ENCODE peak calls at places on chromosomes 6 and 20, in six cellular contexts. S, I, K, U, C and A are unnamed samples.

GRCh38 chr20:25039697-25040437 is 18.1 kb downstream of the ACSS1 start:
- DNase-seq in U (peak), S (peak), K (no peak), I (peak), C (no peak), A (no peak)

GRCh38 chr20:21741266-21741665 is 35.8 kb downstream of the PAX1 start:
- DNase-seq in K (no peak), S (no peak), C (no peak), U (no peak), I (no peak), A (no peak)

GRCh38 chr6:110609101-110609500 is 132.7 kb upstream of the SLC22A16 start:
- DNase-seq in C (no peak), K (no peak), S (no peak), U (no peak), I (no peak), A (no peak)

GRCh38 chr6:168920289-168920688 is 333.4 kb downstream of the THBS2 start:
- DNase-seq in S (no peak), C (no peak), K (no peak), I (no peak), U (no peak), A (no peak)

GRCh38 chr20:45098096-45098773 is 2.7 kb downstream of the KCNS1 start:
- DNase-seq in S (no peak), U (peak), I (no peak), K (no peak), C (peak), A (no peak)

GRCh38 chr6:44002071-44002590 is 125.1 kb downstream of the MRPL14 start:
- DNase-seq in S (no peak), C (peak), K (no peak), I (no peak), U (peak), A (no peak)

GRCh38 chr20:50163570-50164317 is 10.2 kb upstream of the PEDS1 start:
- DNase-seq in K (no peak), U (peak), C (no peak), I (no peak), S (peak), A (no peak)

GRCh38 chr6:147205690-147206600 is 1.7 kb downstream of the STXBP5 start:
- DNase-seq in K (no peak), I (no peak), U (peak), C (no peak), S (no peak), A (no peak)

GRCh38 chr6:79030511-79030910 is 47.5 kb downstream of the PHIP start:
- DNase-seq in S (no peak), U (no peak), C (no peak), K (no peak), I (no peak), A (no peak)

GRCh38 chr20:39745380-39745779 is 783.2 kb downstream of the DHX35 start:
- DNase-seq in S (no peak), I (no peak), C (no peak), U (no peak), K (no peak), A (no peak)

GRCh38 chr6:150685860-150686259 is 86.2 kb downstream of the PLEKHG1 start:
- DNase-seq in S (no peak), U (peak), C (peak), I (no peak), K (peak), A (no peak)

GRCh38 chr6:506508-506907 is 115.0 kb downstream of the IRF4 start:
- DNase-seq in U (no peak), C (peak), K (no peak), S (no peak), I (no peak), A (no peak)

GRCh38 chr6:146267946-146268345 is 239.1 kb downstream of the GRM1 start:
- DNase-seq in C (no peak), S (no peak), K (no peak), I (no peak), U (no peak), A (no peak)

GRCh38 chr6:164098857-164099534 is 684.5 kb downstream of the QKI start:
- DNase-seq in S (no peak), I (no peak), U (peak), K (no peak), C (no peak), A (no peak)

GRCh38 chr6:170083236-170084051 is 207.4 kb downstream of the DLL1 start:
- DNase-seq in C (no peak), U (no peak), K (no peak), S (no peak), I (no peak), A (no peak)

GRCh38 chr20:50868509-50869495 is 62.4 kb downstream of the ADNP start:
- DNase-seq in K (no peak), I (no peak), U (no peak), S (no peak), C (no peak), A (peak)

GRCh38 chr6:170245233-170245992 is 45.5 kb downstream of the DLL1 start:
- DNase-seq in K (no peak), S (no peak), C (no peak), I (no peak), U (no peak), A (no peak)

GRCh38 chr20:32108814-32109391 is 611 bp upstream of the TM9SF4 start:
- DNase-seq in I (no peak), S (no peak), U (no peak), K (no peak), C (no peak), A (no peak)

GRCh38 chr6:106056738-106057390 is 29.3 kb upstream of the PRDM1 start:
- DNase-seq in K (no peak), S (no peak), C (peak), U (no peak), I (no peak), A (no peak)

GRCh38 chr20:7038029-7038428 is 270.5 kb downstream of the BMP2 start:
- DNase-seq in C (no peak), U (no peak), K (no peak), I (peak), S (no peak), A (peak)

GRCh38 chr20:30812739-30813411 is 444.6 kb upstream of the DEFB115 start:
- DNase-seq in S (no peak), K (no peak), C (no peak), I (no peak), U (no peak), A (no peak)

GRCh38 chr6:160040055-160040454 is 71.2 kb downstream of the IGF2R start:
- DNase-seq in C (no peak), S (no peak), K (no peak), U (no peak), I (no peak), A (no peak)

DNA sequence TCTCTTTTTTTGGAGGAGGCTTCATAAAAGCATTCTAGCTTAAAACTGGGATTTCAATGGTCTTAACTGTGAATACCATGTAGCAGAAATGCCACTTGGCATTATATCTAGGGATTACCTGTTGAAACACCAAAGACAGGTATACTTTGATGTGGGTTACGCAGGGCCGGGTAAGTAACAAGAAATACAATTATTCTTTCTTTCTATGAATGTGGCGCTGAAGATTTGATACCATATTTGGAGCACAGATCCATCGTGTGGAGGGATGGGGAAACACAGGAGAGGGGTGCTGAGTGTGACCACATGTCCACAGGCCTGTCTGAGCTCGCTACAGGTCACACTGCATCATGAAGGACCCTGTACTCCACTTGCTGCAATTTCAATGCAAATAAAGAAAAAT is 257.8 kb downstream of the GMPR start:
- DNase-seq in S (no peak), K (no peak), C (no peak), I (no peak), U (no peak), A (no peak)
- TF ChIP-seq CTCF in S (no peak), K (no peak), C (no peak), I (no peak), U (no peak), A (no peak)

GRCh38 chr6:52546678-52547077 is 30.2 kb downstream of the TRAM2 start:
- DNase-seq in I (no peak), U (no peak), S (no peak), K (no peak), C (no peak), A (no peak)
- H3K4me3 ChIP-seq in I (no peak), U (no peak), S (no peak), K (no peak), C (no peak), A (no peak)

GRCh38 chr20:18916886-18917785 is 103.6 kb downstream of the SCP2D1 start:
- DNase-seq in U (no peak), S (no peak), I (no peak), C (peak), K (no peak), A (no peak)
- TF ChIP-seq CTCF in U (no peak), S (no peak), I (no peak), C (no peak), K (no peak), A (no peak)

DNA sequence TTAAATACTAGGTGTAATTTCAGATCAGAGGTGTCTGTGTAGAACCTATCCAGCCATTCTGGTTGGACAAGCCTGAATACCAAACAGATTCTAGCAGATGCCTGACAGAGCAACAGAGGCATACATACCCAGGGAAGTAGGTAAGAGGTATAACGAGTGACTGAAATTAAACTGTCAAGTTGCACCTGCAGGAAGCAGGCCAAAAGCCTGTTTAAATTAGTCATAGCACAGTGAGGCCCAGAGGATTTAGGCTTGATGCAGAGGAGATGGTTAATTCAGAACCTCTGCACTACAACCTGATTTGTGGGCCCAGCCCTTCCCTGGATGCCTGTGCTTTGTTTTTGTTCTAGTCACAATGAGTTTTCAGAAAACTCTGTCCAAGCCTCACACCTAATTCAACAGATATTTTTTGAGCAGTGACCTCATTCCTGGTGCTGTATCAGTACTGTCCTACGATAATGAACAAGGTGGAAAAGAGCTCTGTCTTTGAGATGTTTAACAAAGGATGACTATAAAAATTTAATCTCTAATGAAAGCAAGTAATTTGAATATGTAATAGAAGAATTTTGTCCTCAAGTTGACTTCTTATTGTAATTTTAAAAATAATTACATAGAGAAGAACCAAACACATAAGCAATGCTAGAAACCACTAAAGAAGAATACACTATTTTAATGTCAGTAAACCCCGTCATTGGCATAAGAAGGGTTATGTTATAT is 31.7 kb downstream of the C6orf58 start:
- DNase-seq in C (no peak), S (no peak), U (no peak), I (no peak), K (no peak), A (no peak)
- H3K4me3 ChIP-seq in C (no peak), S (no peak), U (no peak), I (no peak), K (no peak), A (no peak)

DNA sequence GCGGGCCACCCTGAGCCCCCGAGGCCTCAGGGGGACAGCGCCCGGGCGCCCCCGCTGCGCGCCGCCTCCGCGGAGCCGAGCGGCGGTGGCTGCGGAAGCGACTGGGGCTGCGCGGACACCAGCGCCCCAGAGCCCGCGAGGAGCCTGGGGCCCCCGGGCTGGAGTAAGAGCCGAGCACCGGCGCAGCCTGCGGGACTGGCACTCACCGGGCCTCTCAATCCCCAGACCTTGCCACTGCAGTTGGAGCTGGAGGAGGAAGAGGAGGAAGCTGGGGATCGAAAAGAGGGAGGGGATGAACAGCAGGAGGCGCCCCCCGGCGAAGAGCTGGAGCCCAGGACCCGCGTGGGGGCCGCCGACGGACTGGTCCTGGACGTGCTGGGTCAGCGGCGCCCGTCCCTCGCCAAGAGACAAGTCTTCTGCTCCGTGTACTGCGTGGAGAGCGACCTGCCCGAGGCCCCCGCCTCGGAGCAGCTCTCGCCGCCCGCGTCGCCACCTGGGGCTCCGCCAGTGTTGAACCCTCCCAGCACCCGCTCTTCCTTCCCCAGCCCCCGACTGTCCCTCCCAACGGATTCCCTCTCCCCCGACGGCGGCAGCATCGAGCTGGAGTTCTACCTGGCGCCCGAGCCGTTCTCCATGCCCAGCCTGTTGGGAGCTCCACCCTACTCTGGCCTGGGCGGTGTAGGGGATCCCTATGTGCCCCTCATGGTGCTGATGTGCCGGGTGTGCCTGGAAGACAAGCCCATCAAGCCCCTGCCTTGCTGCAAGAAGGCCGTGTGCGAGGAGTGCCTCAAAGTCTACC is 579 bp downstream of the RNF217 start:
- DNase-seq in I (no peak), S (peak), K (no peak), U (peak), C (peak), A (no peak)
- TF ChIP-seq CTCF in I (no peak), S (peak), K (no peak), U (peak), C (peak), A (peak)

GRCh38 chr6:34436803-34437643 is 11.2 kb upstream of the RPS10 start:
- DNase-seq in S (no peak), K (peak), C (no peak), U (no peak), I (no peak), A (no peak)
- H3K4me3 ChIP-seq in S (no peak), K (no peak), C (no peak), U (no peak), I (no peak), A (no peak)

GRCh38 chr6:18674346-18674745 is 287.2 kb downstream of the RNF144B start:
- DNase-seq in K (no peak), I (no peak), S (no peak), U (no peak), C (no peak), A (no peak)
- TF ChIP-seq CTCF in K (no peak), I (no peak), S (no peak), U (no peak), C (no peak), A (no peak)

GRCh38 chr20:34871966-34872603 is 571 bp downstream of the GGT7 start:
- DNase-seq in C (no peak), S (no peak), K (no peak), I (no peak), U (no peak), A (no peak)

GRCh38 chr20:34874094-34874654 is 1.5 kb upstream of the GGT7 start:
- DNase-seq in K (peak), I (peak), C (peak), U (peak), S (peak), A (peak)

GRCh38 chr20:34872604-34873224 is at the start of gene GGT7:
- DNase-seq in S (peak), I (peak), U (peak), K (peak), C (peak), A (peak)

GRCh38 chr20:34873583-34874093 is 982 bp upstream of the GGT7 start:
- DNase-seq in K (no peak), S (no peak), U (no peak), I (no peak), C (no peak), A (no peak)

DNA sequence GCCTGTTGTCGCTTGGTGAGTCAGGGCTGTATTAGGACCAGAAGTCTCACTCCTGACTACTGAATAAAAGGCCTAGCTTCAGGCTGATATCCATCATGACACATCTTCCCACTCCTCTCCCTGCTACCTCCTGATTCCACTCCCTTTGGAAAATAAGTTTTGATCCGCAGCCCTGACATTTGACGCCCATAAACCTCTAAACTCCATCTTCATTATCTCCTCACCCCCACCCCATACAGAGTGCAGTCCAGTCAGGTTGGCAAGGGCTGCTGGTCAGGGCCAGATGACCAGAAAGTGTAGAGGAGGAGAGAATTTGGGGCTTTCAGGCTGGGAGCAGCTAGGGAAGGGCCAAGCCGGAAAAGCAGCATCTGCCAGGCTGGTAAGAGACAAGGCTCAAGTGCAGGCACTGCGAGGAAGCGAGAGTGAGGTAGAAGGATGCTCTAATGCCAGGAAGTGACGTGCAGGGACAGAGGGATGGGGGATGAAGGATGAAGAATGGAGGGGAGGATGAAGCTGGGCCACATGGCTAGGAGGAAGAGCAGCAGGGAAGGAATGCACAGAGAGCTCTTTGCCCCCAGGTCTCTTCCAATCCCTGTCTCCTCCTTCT is 1.2 kb downstream of the GGT7 start:
- DNase-seq in S (no peak), U (no peak), I (no peak), C (no peak), K (no peak), A (no peak)
- H3K4me3 ChIP-seq in S (no peak), U (peak), I (peak), C (peak), K (peak), A (no peak)

GRCh38 chr6:11040134-11040533 is 4.0 kb downstream of the ELOVL2 start:
- DNase-seq in K (no peak), U (no peak), I (no peak), C (no peak), S (no peak), A (no peak)

GRCh38 chr6:11033825-11034224 is 10.3 kb downstream of the ELOVL2 start:
- DNase-seq in I (peak), U (peak), C (no peak), K (no peak), S (no peak), A (no peak)

GRCh38 chr6:11039040-11039439 is 5.1 kb downstream of the ELOVL2 start:
- DNase-seq in K (no peak), S (no peak), U (no peak), C (no peak), I (no peak), A (no peak)

GRCh38 chr6:11036977-11037430 is 7.1 kb downstream of the ELOVL2 start:
- DNase-seq in I (no peak), C (no peak), U (no peak), K (no peak), S (no peak), A (no peak)

GRCh38 chr6:11035961-11036360 is 8.1 kb downstream of the ELOVL2 start:
- DNase-seq in C (no peak), I (no peak), K (no peak), S (no peak), U (no peak), A (no peak)
- TF ChIP-seq CTCF in C (no peak), I (no peak), K (no peak), S (no peak), U (no peak), A (no peak)

GRCh38 chr6:149472241-149472640 is 12.6 kb downstream of the ZC3H12D start:
- DNase-seq in K (no peak), I (no peak), U (no peak), C (no peak), S (no peak), A (no peak)
- H3K4me3 ChIP-seq in K (no peak), I (no peak), U (no peak), C (no peak), S (no peak), A (no peak)